ENCODE peak calls at places on chromosome 3, in nine cellular contexts. X is PC-3; O is NCI-H1092 treated with DMSO at 0.1 percent for 48 hours; B is HEK293T; N is activated naive CD4-positive, alpha-beta T cell treated with Interleukin-2 at 50 U/mL for 16 hours; K is mammary epithelial cell; E is ovary; Y is stimulated activated CD4-positive, alpha-beta T cell treated with anti-CD3 and anti-CD28 coated beads, Interleukin-1b, Interleukin-23, amount 100 ng/mL, for 4 hours; R is GM23338. P is an unnamed sample.
A peak's percentile ranks its signal among the peaks of the same experiment; 100 is the strongest.

GRCh38 chr3:13612829-13613228 is 63.9 kb downstream of the FBLN2 start:
- DNase-seq in N (no peak), B (no peak), R (no peak), Y (no peak), O (no peak), X (no peak), K (peak; percentile 53), E (no peak), P (no peak)

GRCh38 chr3:61979645-61980430 is 393.5 kb downstream of the FEZF2 start:
- DNase-seq in O (no peak), B (no peak), N (no peak), R (no peak), X (no peak), Y (no peak), E (no peak), K (no peak), P (no peak)

GRCh38 chr3:45842851-45843625 is 1.1 kb upstream of the LZTFL1 start:
- DNase-seq in K (no peak), X (peak; percentile 74), B (no peak), E (no peak), O (no peak), N (no peak), R (no peak), Y (no peak), P (no peak)

GRCh38 chr3:61776390-61776789 is 215.0 kb downstream of the PTPRG start:
- DNase-seq in O (no peak), E (no peak), X (no peak), N (no peak), R (no peak), B (no peak), Y (no peak), K (no peak), P (no peak)

GRCh38 chr3:17967953-17968352 is 225.5 kb upstream of the TBC1D5 start:
- DNase-seq in O (no peak), X (no peak), N (no peak), B (no peak), K (no peak), E (no peak), R (no peak), Y (no peak), P (no peak)

GRCh38 chr3:183897606-183898384 is 13.1 kb upstream of the PARL start:
- DNase-seq in R (no peak), B (no peak), N (no peak), Y (no peak), K (peak; percentile 61), E (no peak), X (no peak), O (peak; percentile 5), P (no peak)

GRCh38 chr3:126313580-126314304 is 43.5 kb downstream of the KLF15 start:
- DNase-seq in X (no peak), N (no peak), O (no peak), R (no peak), B (no peak), K (no peak), Y (no peak), E (no peak), P (no peak)

GRCh38 chr3:151431940-151432339 is 28.9 kb downstream of the IGSF10 start:
- DNase-seq in E (no peak), K (peak; percentile 53), B (no peak), X (peak; percentile 85), N (no peak), O (no peak), Y (no peak), R (no peak), P (no peak)

GRCh38 chr3:140343709-140344417 is 334.0 kb upstream of the TRIM42 start:
- DNase-seq in B (no peak), K (no peak), O (no peak), R (no peak), E (no peak), Y (no peak), X (no peak), N (no peak), P (no peak)

GRCh38 chr3:120039642-120040610 is 54.3 kb downstream of the GSK3B start:
- DNase-seq in R (peak; percentile 83), N (no peak), K (no peak), Y (no peak), X (peak; percentile 10), B (no peak), O (no peak), E (no peak), P (no peak)

GRCh38 chr3:89360155-89360554 is 252.7 kb downstream of the EPHA3 start:
- DNase-seq in K (peak; percentile 23), E (no peak), O (no peak), B (no peak), X (peak; percentile 35), Y (no peak), N (no peak), R (no peak), P (no peak)

GRCh38 chr3:61684386-61684785 is 123.0 kb downstream of the PTPRG start:
- DNase-seq in X (no peak), E (no peak), Y (no peak), N (no peak), K (no peak), R (no peak), B (no peak), O (no peak), P (no peak)

GRCh38 chr3:72154391-72155300 is 369.7 kb upstream of the PROK2 start:
- DNase-seq in B (no peak), E (peak; percentile 47), N (no peak), R (no peak), X (no peak), Y (no peak), K (no peak), O (no peak), P (no peak)

GRCh38 chr3:169195672-169196071 is 467.8 kb downstream of the MECOM start:
- DNase-seq in O (no peak), Y (no peak), R (no peak), K (no peak), B (no peak), N (no peak), X (no peak), E (no peak), P (no peak)

GRCh38 chr3:148625145-148625736 is 72.5 kb upstream of the AGTR1 start:
- DNase-seq in K (no peak), B (no peak), X (peak; percentile 26), E (no peak), R (no peak), O (no peak), Y (no peak), N (no peak), P (no peak)

GRCh38 chr3:114380233-114380645 is 86.4 kb downstream of the TIGIT start:
- DNase-seq in Y (no peak), E (peak; percentile 68), R (no peak), B (no peak), O (no peak), N (no peak), K (peak; percentile 86), X (no peak), P (no peak)

GRCh38 chr3:148943531-148944200 is 47.7 kb upstream of the GYG1 start:
- DNase-seq in E (no peak), R (peak; percentile 87), N (peak; percentile 3), X (peak; percentile 93), B (peak; percentile 63), O (peak; percentile 73), K (peak; percentile 73), Y (no peak), P (no peak)

GRCh38 chr3:49700014-49700413 is 10.7 kb downstream of the RNF123 start:
- DNase-seq in E (no peak), Y (no peak), N (no peak), K (no peak), O (no peak), R (no peak), X (no peak), B (no peak), P (no peak)

P was measured in glutamatergic neuron.